ENCODE peak calls at places on chromosome 11, in four cellular contexts. A, N, V and U are unnamed samples.

GRCh38 chr11:7575841-7576451 is 62.1 kb downstream of the PPFIBP2 start:
- DNase-seq in A (no peak), N (no peak), V (no peak), U (no peak)

GRCh38 chr11:8095831-8096522 is 15.0 kb downstream of the TUB start:
- DNase-seq in A (no peak), N (no peak), V (no peak), U (no peak)

GRCh38 chr11:116787436-116787785 is 412 bp downstream of the ZPR1 start:
- DNase-seq in A (no peak), N (no peak), V (no peak), U (no peak)

GRCh38 chr11:75555079-75555811 is 6.8 kb upstream of the SERPINH1 start:
- DNase-seq in A (no peak), N (no peak), V (no peak), U (no peak)

GRCh38 chr11:17968206-17968605 is 44.6 kb downstream of the SERGEF start:
- DNase-seq in A (no peak), N (no peak), V (no peak), U (no peak)

GRCh38 chr11:85464283-85464682 is 162.9 kb downstream of the DLG2 start:
- DNase-seq in A (no peak), N (no peak), V (no peak), U (no peak)

GRCh38 chr11:2178906-2179494 is 7.4 kb upstream of the TH start:
- DNase-seq in A (no peak), N (no peak), V (no peak), U (no peak)

GRCh38 chr11:63862923-63863322 is 24.0 kb downstream of the MARK2 start:
- DNase-seq in A (no peak), N (no peak), V (no peak), U (no peak)

GRCh38 chr11:99015634-99016454 is 4.9 kb upstream of the CNTN5 start:
- DNase-seq in A (no peak), N (peak; percentile 39), V (no peak), U (no peak)

GRCh38 chr11:3840870-3841425 is at the start of gene RHOG:
- DNase-seq in A (no peak), N (no peak), V (peak; percentile 53), U (no peak)

GRCh38 chr11:67053896-67054850 is 2.5 kb upstream of the RHOD start:
- DNase-seq in A (no peak), N (no peak), V (peak; percentile 64), U (no peak)

GRCh38 chr11:63491614-63492372 is 826 bp upstream of the PLAAT5 start:
- DNase-seq in A (no peak), N (no peak), V (no peak), U (no peak)

GRCh38 chr11:101129203-101129943 is at the start of gene PGR:
- DNase-seq in A (no peak), N (no peak), V (no peak), U (no peak)

GRCh38 chr11:111719379-111719778 is 46.8 kb downstream of the PPP2R1B start:
- DNase-seq in A (no peak), N (no peak), V (no peak), U (no peak)

GRCh38 chr11:112785717-112786116 is 175.5 kb upstream of the NCAM1 start:
- DNase-seq in A (no peak), N (no peak), V (no peak), U (no peak)

GRCh38 chr11:92638678-92639077 is 330.8 kb upstream of the MTNR1B start:
- DNase-seq in A (no peak), N (no peak), V (no peak), U (no peak)

GRCh38 chr11:105466582-105467228 is 143.2 kb upstream of the GRIA4 start:
- DNase-seq in A (no peak), N (peak; percentile 46), V (no peak), U (no peak)

GRCh38 chr11:116927163-116927772 is 89.8 kb upstream of the APOA1 start:
- DNase-seq in A (no peak), N (no peak), V (no peak), U (no peak)

GRCh38 chr11:62431171-62431895 is 12.5 kb downstream of the SCGB1A1 start:
- DNase-seq in A (no peak), N (peak; percentile 69), V (no peak), U (peak; percentile 86)

GRCh38 chr11:66950113-66950535 is 8.1 kb downstream of the PC start:
- DNase-seq in A (no peak), N (peak; percentile 68), V (no peak), U (no peak)

GRCh38 chr11:125036933-125037332 is 26.2 kb upstream of the SLC37A2 start:
- DNase-seq in A (no peak), N (peak; percentile 82), V (no peak), U (peak; percentile 58)